ENCODE peak calls at places on chromosome 7, in seven cellular contexts. B, X, G, A, Z, D and O are unnamed samples.

GRCh38 chr7:70143089-70144044 is 545.1 kb downstream of the AUTS2 start:
- DNase-seq in B (no peak), X (peak; percentile 40), G (no peak), A (no peak), Z (no peak), D (no peak), O (no peak)

GRCh38 chr7:40243076-40243475 is 108.3 kb downstream of the SUGCT start:
- DNase-seq in B (no peak), X (no peak), G (no peak), A (no peak), Z (no peak), D (no peak), O (no peak)

GRCh38 chr7:17802056-17802455 is 138.2 kb downstream of the SNX13 start:
- DNase-seq in B (no peak), X (no peak), G (no peak), A (no peak), Z (no peak), D (no peak), O (no peak)

GRCh38 chr7:38463277-38464224 is 167.6 kb downstream of the AMPH start:
- DNase-seq in B (no peak), X (no peak), G (peak; percentile 51), A (peak; percentile 44), Z (no peak), D (no peak), O (no peak)

GRCh38 chr7:37259381-37259821 is 189.3 kb downstream of the ELMO1 start:
- DNase-seq in B (no peak), X (no peak), G (no peak), A (no peak), Z (no peak), D (no peak), O (no peak)

GRCh38 chr7:45971171-45971570 is 50.1 kb upstream of the IGFBP3 start:
- DNase-seq in B (no peak), X (no peak), G (no peak), A (no peak), Z (peak; percentile 57), D (no peak), O (no peak)

GRCh38 chr7:47803846-47804245 is 144.4 kb downstream of the PKD1L1 start:
- DNase-seq in B (no peak), X (no peak), G (no peak), A (no peak), Z (no peak), D (no peak), O (no peak)

GRCh38 chr7:377069-378040 is 87.4 kb downstream of the FOXL3 start:
- DNase-seq in B (no peak), X (peak; percentile 35), G (peak; percentile 8), A (peak; percentile 42), Z (no peak), D (no peak), O (peak; percentile 77)

GRCh38 chr7:119963654-119964053 is 309.3 kb upstream of the KCND2 start:
- DNase-seq in B (no peak), X (no peak), G (no peak), A (no peak), Z (no peak), D (no peak), O (no peak)

GRCh38 chr7:128804472-128804871 is 12.7 kb downstream of the CCDC136 start:
- DNase-seq in B (no peak), X (no peak), G (no peak), A (no peak), Z (no peak), D (no peak), O (no peak)

GRCh38 chr7:23787272-23787671 is 77.3 kb downstream of the STK31 start:
- DNase-seq in B (no peak), X (no peak), G (no peak), A (no peak), Z (no peak), D (no peak), O (no peak)

GRCh38 chr7:151122276-151122675 is 36.0 kb downstream of the AGAP3 start:
- DNase-seq in B (no peak), X (no peak), G (no peak), A (peak; percentile 42), Z (no peak), D (no peak), O (no peak)

GRCh38 chr7:85274452-85274851 is 87.6 kb upstream of the SEMA3D start:
- DNase-seq in B (no peak), X (no peak), G (no peak), A (no peak), Z (no peak), D (no peak), O (no peak)

GRCh38 chr7:44494960-44495359 is 4.5 kb upstream of the NUDCD3 start:
- DNase-seq in B (no peak), X (no peak), G (no peak), A (no peak), Z (no peak), D (no peak), O (no peak)

GRCh38 chr7:28005848-28006233 is 174.8 kb downstream of the JAZF1 start:
- DNase-seq in B (no peak), X (no peak), G (no peak), A (no peak), Z (no peak), D (no peak), O (no peak)

GRCh38 chr7:16851829-16852228 is 30.0 kb downstream of the AGR3 start:
- DNase-seq in B (no peak), X (no peak), G (no peak), A (no peak), Z (no peak), D (no peak), O (no peak)

GRCh38 chr7:93146036-93146435 is 2.1 kb downstream of the SAMD9L start:
- DNase-seq in B (no peak), X (no peak), G (no peak), A (no peak), Z (no peak), D (no peak), O (no peak)

GRCh38 chr7:17121671-17122070 is 176.8 kb upstream of the AHR start:
- DNase-seq in B (no peak), X (no peak), G (no peak), A (no peak), Z (no peak), D (no peak), O (no peak)

GRCh38 chr7:37920619-37921339 is at the start of gene EPDR1:
- DNase-seq in B (no peak), X (peak; percentile 89), G (peak; percentile 75), A (no peak), Z (no peak), D (peak; percentile 74), O (no peak)

GRCh38 chr7:138935438-138936079 is 45.6 kb downstream of the KIAA1549 start:
- DNase-seq in B (no peak), X (peak; percentile 89), G (no peak), A (no peak), Z (no peak), D (no peak), O (no peak)

GRCh38 chr7:71900556-71900955 is 511.6 kb downstream of the CALN1 start:
- DNase-seq in B (no peak), X (no peak), G (no peak), A (no peak), Z (peak; percentile 72), D (no peak), O (no peak)

GRCh38 chr7:79176859-79177477 is 276.5 kb downstream of the MAGI2 start:
- DNase-seq in B (no peak), X (peak; percentile 23), G (no peak), A (no peak), Z (no peak), D (peak; percentile 10), O (no peak)

DNA sequence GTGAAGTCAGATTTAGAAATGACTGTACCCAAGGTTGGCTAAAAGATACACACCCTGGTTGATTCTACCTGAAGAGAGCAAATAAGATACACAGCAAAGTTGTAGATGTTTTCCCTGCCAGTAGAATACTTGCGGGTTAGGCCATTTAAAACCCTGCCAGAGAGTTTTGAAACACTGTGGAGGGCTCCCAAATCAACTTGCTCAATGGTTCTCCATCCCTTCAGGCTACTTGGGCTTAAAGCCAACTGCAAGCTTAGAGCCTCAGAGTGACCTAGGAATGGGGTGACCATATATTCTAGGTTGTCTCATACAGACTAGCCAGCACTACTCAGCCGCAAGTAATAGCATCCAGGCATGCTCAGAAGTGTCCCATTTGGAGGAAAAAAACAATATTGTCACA is 10.0 kb downstream of the CAV1 start:
- DNase-seq in B (no peak), X (no peak), G (no peak), A (no peak), Z (no peak), D (no peak), O (no peak)
- TF ChIP-seq POLR2AphosphoS5 in B (no peak), X (no peak), G (no peak), A (peak; percentile 2), Z (no peak), D (no peak), O (no peak)

GRCh38 chr7:105808209-105808608 is 68.2 kb downstream of the ATXN7L1 start:
- DNase-seq in B (no peak), X (no peak), G (no peak), A (no peak), Z (no peak), D (no peak), O (no peak)

GRCh38 chr7:105811189-105811847 is 65.1 kb downstream of the ATXN7L1 start:
- DNase-seq in B (no peak), X (no peak), G (no peak), A (no peak), Z (no peak), D (peak; percentile 64), O (no peak)

GRCh38 chr7:105807363-105807762 is 69.0 kb downstream of the ATXN7L1 start:
- DNase-seq in B (no peak), X (no peak), G (no peak), A (no peak), Z (no peak), D (no peak), O (no peak)

GRCh38 chr7:105808703-105809590 is 67.5 kb downstream of the ATXN7L1 start:
- DNase-seq in B (no peak), X (no peak), G (peak; percentile 71), A (peak; percentile 59), Z (no peak), D (no peak), O (no peak)

GRCh38 chr7:105810556-105810955 is 65.8 kb downstream of the ATXN7L1 start:
- DNase-seq in B (no peak), X (no peak), G (no peak), A (no peak), Z (no peak), D (no peak), O (no peak)
- TF ChIP-seq EP300 in B (no peak), X (no peak), G (no peak), A (no peak), Z (no peak), D (no peak), O (no peak)

DNA sequence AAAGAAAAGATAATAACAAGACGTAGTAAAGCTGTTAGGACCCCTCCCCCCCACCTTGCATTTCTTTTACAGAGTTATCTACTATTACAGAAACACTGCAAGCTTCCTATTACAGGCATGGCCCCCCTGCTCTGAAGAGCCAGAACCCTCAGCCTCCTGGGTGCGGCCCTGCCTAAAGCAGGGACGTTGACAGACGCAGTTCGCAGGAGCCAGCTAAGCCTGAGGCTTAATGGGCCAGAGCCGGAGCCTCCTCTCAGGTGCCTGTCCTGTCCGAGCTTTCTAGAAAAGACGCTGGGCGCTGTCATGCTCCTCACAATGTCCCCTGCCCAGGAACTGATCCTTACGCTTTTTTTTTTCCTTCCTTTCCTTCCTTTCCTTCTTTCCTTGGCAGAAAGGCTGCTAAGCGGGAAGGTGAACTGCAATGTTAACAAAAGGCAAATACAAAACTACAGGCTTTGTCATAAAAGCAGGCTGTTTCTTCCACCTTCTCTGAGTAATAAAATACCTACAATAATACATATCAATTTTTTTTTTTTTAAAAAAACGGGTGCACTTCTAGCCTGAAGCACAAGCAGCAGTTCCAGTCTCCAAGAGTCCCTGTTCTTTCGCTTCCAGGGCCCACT is 11.4 kb downstream of the MNX1 start:
- DNase-seq in B (peak; percentile 47), X (peak; percentile 46), G (no peak), A (peak; percentile 26), Z (no peak), D (no peak), O (no peak)
- H3K27me3 ChIP-seq in B (peaks cover 3% of the 10 kb centered on the region), X (peaks cover 80% of the 10 kb centered on the region), G (peaks cover 64% of the 10 kb centered on the region), A (peaks cover 91% of the 10 kb centered on the region), Z (peaks cover 57% of the 10 kb centered on the region), D (peaks cover 16% of the 10 kb centered on the region), O (peaks cover 88% of the 10 kb centered on the region)

GRCh38 chr7:55928006-55928767 is 23.5 kb upstream of the MRPS17 start:
- DNase-seq in B (no peak), X (no peak), G (no peak), A (no peak), Z (no peak), D (no peak), O (no peak)
- TF ChIP-seq POLR2AphosphoS5 in B (peak; percentile 30), X (no peak), G (no peak), A (no peak), Z (no peak), D (no peak), O (no peak)